ENCODE peak calls at places on chromosome 4, in five cellular contexts. P is Peyer's patch, F is foreskin fibroblast, X is heart left ventricle, M is astrocyte of the cerebellum. G is an unnamed sample.

GRCh38 chr4:53605783-53606182 is 14.5 kb upstream of the LNX1 start:
- DNase-seq in P (no peak), F (peak; percentile 19), X (no peak), M (no peak), G (no peak)

GRCh38 chr4:38782452-38783108 is at the start of gene TLR10:
- DNase-seq in P (peak; percentile 83), F (peak; percentile 70), X (no peak), M (peak; percentile 54), G (no peak)

GRCh38 chr4:12562016-12562415 is 922.1 kb downstream of the RAB28 start:
- DNase-seq in P (no peak), F (no peak), X (no peak), M (no peak), G (no peak)

GRCh38 chr4:98838977-98839618 is 89.8 kb downstream of the EIF4E start:
- DNase-seq in P (no peak), F (peak; percentile 11), X (peak; percentile 37), M (no peak), G (peak; percentile 9)

GRCh38 chr4:156764145-156764544 is 207.5 kb downstream of the PDGFC start:
- DNase-seq in P (no peak), F (peak; percentile 61), X (no peak), M (peak; percentile 63), G (no peak)

GRCh38 chr4:159197260-159197884 is 94.5 kb downstream of the RAPGEF2 start:
- DNase-seq in P (no peak), F (no peak), X (no peak), M (no peak), G (no peak)

GRCh38 chr4:168610911-168611530 is 114.2 kb downstream of the PALLD start:
- DNase-seq in P (no peak), F (peak; percentile 52), X (no peak), M (no peak), G (no peak)

GRCh38 chr4:15489551-15489950 is 19.9 kb downstream of the CC2D2A start:
- DNase-seq in P (no peak), F (peak; percentile 16), X (no peak), M (no peak), G (no peak)

GRCh38 chr4:119240568-119240967 is 28.1 kb downstream of the USP53 start:
- DNase-seq in P (no peak), F (no peak), X (no peak), M (no peak), G (no peak)

GRCh38 chr4:143411527-143412480 is 75.1 kb downstream of the GAB1 start:
- DNase-seq in P (no peak), F (peak; percentile 63), X (no peak), M (no peak), G (no peak)

GRCh38 chr4:118318931-118319330 is 33.9 kb downstream of the PRSS12 start:
- DNase-seq in P (no peak), F (peak; percentile 31), X (no peak), M (no peak), G (no peak)

GRCh38 chr4:128916832-128917231 is 107.3 kb downstream of the JADE1 start:
- DNase-seq in P (peak; percentile 62), F (no peak), X (no peak), M (no peak), G (no peak)

GRCh38 chr4:37985730-37986275 is 25.6 kb downstream of the PTTG2 start:
- DNase-seq in P (no peak), F (no peak), X (no peak), M (no peak), G (no peak)

GRCh38 chr4:155679343-155679742 is 12.7 kb downstream of the GUCY1A1 start:
- DNase-seq in P (no peak), F (peak; percentile 74), X (peak; percentile 64), M (no peak), G (no peak)

GRCh38 chr4:38842998-38843397 is 13.6 kb downstream of the TLR6 start:
- DNase-seq in P (no peak), F (no peak), X (no peak), M (no peak), G (no peak)

GRCh38 chr4:136650541-136651277 is 881.6 kb downstream of the PCDH18 start:
- DNase-seq in P (no peak), F (peak; percentile 35), X (no peak), M (peak; percentile 64), G (peak; percentile 72)

GRCh38 chr4:151169223-151169622 is 69.8 kb downstream of the RPS3A start:
- DNase-seq in P (peak; percentile 67), F (peak; percentile 97), X (peak; percentile 83), M (peak; percentile 97), G (no peak)

GRCh38 chr4:114606240-114606639 is 7.6 kb downstream of the UGT8 start:
- DNase-seq in P (no peak), F (no peak), X (no peak), M (no peak), G (no peak)

GRCh38 chr4:127236875-127237274 is 395.9 kb upstream of the INTU start:
- DNase-seq in P (no peak), F (peak; percentile 88), X (no peak), M (no peak), G (no peak)

GRCh38 chr4:39259571-39260330 is 77.4 kb downstream of the WDR19 start:
- DNase-seq in P (no peak), F (peak; percentile 20), X (no peak), M (peak; percentile 41), G (no peak)

GRCh38 chr4:147518846-147519767 is 38.2 kb downstream of the EDNRA start:
- DNase-seq in P (peak; percentile 69), F (peak; percentile 85), X (no peak), M (peak; percentile 68), G (peak; percentile 29)

GRCh38 chr4:24209891-24210290 is 320.0 kb upstream of the PPARGC1A start:
- DNase-seq in P (no peak), F (no peak), X (no peak), M (no peak), G (peak; percentile 51)

GRCh38 chr4:99029018-99029735 is 33.7 kb downstream of the METAP1 start:
- DNase-seq in P (no peak), F (no peak), X (no peak), M (no peak), G (no peak)

GRCh38 chr4:168634276-168634802 is 137.5 kb downstream of the PALLD start:
- DNase-seq in P (no peak), F (peak; percentile 93), X (no peak), M (peak; percentile 99), G (peak; percentile 68)

GRCh38 chr4:150369434-150370141 is 212.4 kb upstream of the MAB21L2 start:
- DNase-seq in P (no peak), F (no peak), X (no peak), M (no peak), G (no peak)

GRCh38 chr4:55184600-55185523 is 59.5 kb upstream of the KDR start:
- DNase-seq in P (peak; percentile 59), F (peak; percentile 95), X (peak; percentile 47), M (no peak), G (no peak)

GRCh38 chr4:24471623-24472510 is 112.5 kb downstream of the DHX15 start:
- DNase-seq in P (no peak), F (peak; percentile 47), X (no peak), M (no peak), G (no peak)

GRCh38 chr4:38466401-38466800 is 197.6 kb upstream of the KLF3 start:
- DNase-seq in P (no peak), F (no peak), X (no peak), M (no peak), G (no peak)

GRCh38 chr4:56656346-56656643 is 24.8 kb downstream of the HOPX start:
- DNase-seq in P (peak; percentile 72), F (peak; percentile 65), X (no peak), M (no peak), G (no peak)

GRCh38 chr4:6788123-6788522 is 5.6 kb downstream of the KIAA0232 start:
- DNase-seq in P (peak; percentile 52), F (no peak), X (no peak), M (no peak), G (no peak)

GRCh38 chr4:128516568-128516967 is 229.0 kb upstream of the PGRMC2 start:
- DNase-seq in P (no peak), F (peak; percentile 84), X (no peak), M (peak; percentile 75), G (no peak)

GRCh38 chr4:148998719-148999118 is 556.5 kb upstream of the NR3C2 start:
- DNase-seq in P (no peak), F (no peak), X (no peak), M (no peak), G (no peak)

GRCh38 chr4:20260821-20261220 is 9.1 kb downstream of the SLIT2 start:
- DNase-seq in P (no peak), F (no peak), X (no peak), M (no peak), G (no peak)

GRCh38 chr4:34271479-34272355 is 1972.6 kb downstream of the ARAP2 start:
- DNase-seq in P (no peak), F (no peak), X (no peak), M (no peak), G (peak; percentile 1)

GRCh38 chr4:163991268-163991667 is 496.8 kb downstream of the TMA16 start:
- DNase-seq in P (no peak), F (no peak), X (no peak), M (peak; percentile 9), G (no peak)

GRCh38 chr4:68076194-68076593 is 53.5 kb downstream of the TMPRSS11F start:
- DNase-seq in P (no peak), F (no peak), X (no peak), M (no peak), G (no peak)

GRCh38 chr4:8671712-8672290 is 79.2 kb downstream of the CPZ start:
- DNase-seq in P (no peak), F (no peak), X (no peak), M (no peak), G (no peak)

GRCh38 chr4:38184404-38184803 is 224.2 kb downstream of the PTTG2 start:
- DNase-seq in P (no peak), F (peak; percentile 16), X (no peak), M (no peak), G (no peak)

GRCh38 chr4:10089346-10089745 is 27.3 kb downstream of the WDR1 start:
- DNase-seq in P (peak; percentile 85), F (no peak), X (peak; percentile 48), M (no peak), G (peak; percentile 84)
- TF ChIP-seq CTCF in P (no peak), F (peak; percentile 29), X (peak; percentile 44), M (peak; percentile 42), G (peak; percentile 95)

GRCh38 chr4:174281182-174281737 is 2.2 kb downstream of the FBXO8 start:
- DNase-seq in P (no peak), F (no peak), X (no peak), M (no peak), G (no peak)
- H3K4me3 ChIP-seq in P (no peak overlapping the region), F (no peak overlapping the region), X (no peak overlapping the region), M (no peak overlapping the region), G (no peak overlapping the region)

GRCh38 chr4:89438102-89438831 is 130.7 kb upstream of the GPRIN3 start:
- DNase-seq in P (peak; percentile 66), F (peak; percentile 58), X (no peak), M (no peak), G (peak; percentile 29)
- TF ChIP-seq CTCF in P (peak; percentile 18), F (peak; percentile 33), X (peak; percentile 23), M (no peak), G (peak; percentile 62)

DNA sequence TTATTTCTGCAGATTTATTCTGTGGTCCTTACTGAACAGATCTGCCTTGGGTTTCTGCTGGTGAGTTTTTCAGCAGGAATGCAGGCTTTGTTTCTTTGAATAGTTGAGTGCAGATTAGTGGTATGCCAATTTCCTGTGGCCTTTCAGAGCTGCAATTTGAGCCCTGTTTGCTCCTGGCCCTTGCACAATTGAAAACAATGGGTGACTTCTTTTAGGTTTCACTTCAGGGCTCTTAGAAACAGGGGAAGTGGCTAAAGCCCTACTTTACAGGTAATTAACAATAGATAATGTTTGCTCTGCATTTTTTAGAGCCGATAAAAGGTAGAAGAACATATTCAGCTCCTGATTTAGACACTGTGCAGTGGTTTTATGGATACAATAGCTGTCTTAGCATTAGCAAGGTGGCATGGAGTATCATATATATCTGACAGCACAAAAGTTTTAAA is 21.9 kb downstream of the SPRY1 start:
- DNase-seq in P (no peak), F (peak; percentile 94), X (no peak), M (peak; percentile 95), G (peak; percentile 67)
- H3K4me3 ChIP-seq in P (no peak overlapping the region), F (no peak overlapping the region), X (no peak overlapping the region), M (no peak overlapping the region), G (no peak overlapping the region)